ENCODE peak calls at places on chromosomes 13 and 19, in eight cellular contexts. L is heart right ventricle; Y is dorsolateral prefrontal cortex; N is SK-N-SH; R is CD8-positive, alpha-beta T cell; W is fibroblast of lung; I is heart left ventricle; F is HFF-Myc. T is an unnamed sample.

GRCh38 chr13:30173301-30173605 is 134.1 kb downstream of the KATNAL1 start:
- DNase-seq in L (no peak), Y (no peak), N (no peak), R (no peak), W (no peak), I (no peak), F (no peak), T (no peak)

GRCh38 chr19:48881741-48882657 is 9.8 kb downstream of the PPP1R15A start:
- DNase-seq in L (no peak), Y (no peak), N (no peak), R (peak), W (no peak), I (no peak), F (no peak), T (peak)

GRCh38 chr19:43983544-43983911 is 460 bp upstream of the ZNF155 start:
- DNase-seq in L (no peak), Y (no peak), N (no peak), R (no peak), W (no peak), I (no peak), F (no peak), T (no peak)

GRCh38 chr13:106028916-106029315 is 506.5 kb downstream of the EFNB2 start:
- DNase-seq in L (no peak), Y (no peak), N (no peak), R (no peak), W (peak), I (no peak), F (no peak), T (peak)

GRCh38 chr19:6740589-6741348 is 1.3 kb downstream of the TRIP10 start:
- DNase-seq in L (peak), Y (no peak), N (peak), R (peak), W (peak), I (peak), F (no peak), T (peak)

GRCh38 chr19:12952488-12953455 is 4.3 kb downstream of the GADD45GIP1 start:
- DNase-seq in L (no peak), Y (peak), N (peak), R (no peak), W (peak), I (peak), F (no peak), T (peak)

GRCh38 chr13:32284927-32285632 is 30.1 kb downstream of the ZAR1L start:
- DNase-seq in L (no peak), Y (no peak), N (no peak), R (no peak), W (peak), I (peak), F (no peak), T (peak)

GRCh38 chr19:12628040-12629022 is 17.6 kb downstream of the ZNF791 start:
- DNase-seq in L (no peak), Y (no peak), N (no peak), R (no peak), W (peak), I (no peak), F (no peak), T (peak)

GRCh38 chr13:45575146-45575829 is 40.3 kb downstream of the ERICH6B start:
- DNase-seq in L (no peak), Y (no peak), N (no peak), R (no peak), W (no peak), I (no peak), F (no peak), T (peak)

GRCh38 chr13:27622881-27623280 is 1.2 kb downstream of the POLR1D start:
- DNase-seq in L (no peak), Y (no peak), N (no peak), R (no peak), W (no peak), I (no peak), F (no peak), T (no peak)

GRCh38 chr13:79398915-79399314 is 7.1 kb downstream of the RBM26 start:
- DNase-seq in L (no peak), Y (no peak), N (no peak), R (no peak), W (peak), I (no peak), F (no peak), T (peak)

GRCh38 chr19:55620410-55620809 is 4.0 kb downstream of the ZNF784 start:
- DNase-seq in L (no peak), Y (no peak), N (no peak), R (peak), W (no peak), I (no peak), F (no peak), T (no peak)

GRCh38 chr13:98570929-98571372 is 6.0 kb downstream of the STK24 start:
- DNase-seq in L (no peak), Y (no peak), N (no peak), R (peak), W (peak), I (no peak), F (no peak), T (peak)

GRCh38 chr13:112894423-112894672 is 74.7 kb upstream of the MCF2L start:
- DNase-seq in L (no peak), Y (no peak), N (no peak), R (no peak), W (no peak), I (peak), F (no peak), T (no peak)

GRCh38 chr13:101915755-101916107 is 463.3 kb downstream of the ITGBL1 start:
- DNase-seq in L (no peak), Y (no peak), N (no peak), R (no peak), W (no peak), I (no peak), F (no peak), T (no peak)

GRCh38 chr13:110017379-110017778 is 231.0 kb upstream of the IRS2 start:
- DNase-seq in L (no peak), Y (no peak), N (no peak), R (no peak), W (peak), I (no peak), F (peak), T (peak)

GRCh38 chr13:33767140-33767539 is 50.8 kb upstream of the RFC3 start:
- DNase-seq in L (no peak), Y (no peak), N (no peak), R (no peak), W (no peak), I (no peak), F (no peak), T (no peak)

GRCh38 chr19:2391118-2391725 is 31.2 kb downstream of the TMPRSS9 start:
- DNase-seq in L (no peak), Y (peak), N (peak), R (peak), W (peak), I (no peak), F (peak), T (peak)

GRCh38 chr13:87259479-87260083 is 411.6 kb upstream of the SLITRK5 start:
- DNase-seq in L (no peak), Y (no peak), N (peak), R (no peak), W (no peak), I (no peak), F (no peak), T (peak)
- TF ChIP-seq CTCF in L (peak), Y (peak), N (peak), R (no peak), W (peak), I (no peak), F (no peak), T (peak)

GRCh38 chr19:13954185-13954584 is 1.9 kb downstream of the DCAF15 start:
- DNase-seq in L (no peak), Y (no peak), N (no peak), R (no peak), W (no peak), I (no peak), F (no peak), T (no peak)

GRCh38 chr19:13952154-13953020 is at the start of gene DCAF15:
- DNase-seq in L (peak), Y (peak), N (peak), R (peak), W (peak), I (peak), F (peak), T (peak)

GRCh38 chr19:13951043-13951442 is 1.3 kb upstream of the DCAF15 start:
- DNase-seq in L (no peak), Y (no peak), N (no peak), R (no peak), W (no peak), I (no peak), F (no peak), T (no peak)

GRCh38 chr19:13951799-13952153 is 533 bp upstream of the DCAF15 start:
- DNase-seq in L (no peak), Y (no peak), N (no peak), R (no peak), W (no peak), I (no peak), F (no peak), T (no peak)

DNA sequence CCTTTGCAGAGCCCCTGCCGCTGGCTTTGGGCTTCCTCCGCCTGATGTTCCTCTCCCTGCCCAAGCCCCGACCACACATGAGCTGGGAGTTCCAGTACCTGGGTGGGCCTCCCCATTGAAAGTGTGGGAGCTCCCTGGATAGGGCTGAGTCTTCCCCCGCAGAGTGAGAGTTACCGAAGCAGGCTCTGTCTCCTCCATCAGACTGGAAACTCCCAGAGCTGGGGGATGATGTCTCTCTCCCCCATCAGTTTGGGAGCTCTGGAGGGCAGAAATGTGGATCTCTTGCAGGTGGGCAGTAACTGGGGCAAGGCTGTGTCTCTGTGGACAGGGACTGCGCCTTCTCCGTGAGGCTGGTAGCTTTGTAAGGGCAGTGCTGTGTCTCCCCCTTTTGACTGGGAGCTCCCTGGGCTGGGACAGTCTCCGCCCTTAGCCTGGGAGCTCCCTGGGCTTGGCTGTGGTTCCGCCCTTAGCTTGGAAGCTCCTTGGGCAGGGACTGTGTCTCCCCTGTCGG is 767 bp downstream of the DCAF15 start:
- DNase-seq in L (no peak), Y (peak), N (no peak), R (no peak), W (peak), I (peak), F (no peak), T (peak)
- H3K4me3 ChIP-seq in L (peak), Y (peak), N (peak), R (peak), W (peak), I (peak), F (peak), T (peak)

GRCh38 chr19:7868326-7868670 is 5.9 kb downstream of the PRR36 start:
- DNase-seq in L (no peak), Y (no peak), N (no peak), R (peak), W (no peak), I (no peak), F (no peak), T (peak)

GRCh38 chr19:7869910-7870511 is 4.2 kb downstream of the PRR36 start:
- DNase-seq in L (no peak), Y (no peak), N (peak), R (peak), W (no peak), I (peak), F (no peak), T (peak)

GRCh38 chr19:7870571-7871279 is 3.5 kb downstream of the PRR36 start:
- DNase-seq in L (no peak), Y (no peak), N (peak), R (peak), W (peak), I (peak), F (no peak), T (peak)

GRCh38 chr19:7868671-7869452 is 5.3 kb downstream of the PRR36 start:
- DNase-seq in L (peak), Y (no peak), N (peak), R (peak), W (peak), I (peak), F (no peak), T (peak)

GRCh38 chr19:7869453-7869909 is 4.7 kb downstream of the PRR36 start:
- DNase-seq in L (peak), Y (no peak), N (peak), R (peak), W (no peak), I (peak), F (no peak), T (peak)
- TF ChIP-seq CTCF in L (no peak), Y (no peak), N (no peak), R (no peak), W (no peak), I (peak), F (no peak), T (no peak)

GRCh38 chr19:30224689-30225606 is 147.2 kb upstream of the ZNF536 start:
- DNase-seq in L (no peak), Y (peak), N (peak), R (no peak), W (no peak), I (no peak), F (no peak), T (no peak)
- H3K4me3 ChIP-seq in L (no peak), Y (peak), N (peak), R (peak), W (peak), I (peak), F (no peak), T (no peak)

GRCh38 chr13:51590231-51590630 is 6.0 kb downstream of the WDFY2 start:
- DNase-seq in L (no peak), Y (no peak), N (no peak), R (no peak), W (no peak), I (no peak), F (no peak), T (no peak)

GRCh38 chr13:51594432-51594831 is 10.2 kb downstream of the WDFY2 start:
- DNase-seq in L (no peak), Y (no peak), N (no peak), R (no peak), W (no peak), I (no peak), F (no peak), T (no peak)

GRCh38 chr13:51588406-51588949 is 4.2 kb downstream of the WDFY2 start:
- DNase-seq in L (no peak), Y (no peak), N (no peak), R (no peak), W (no peak), I (no peak), F (no peak), T (no peak)

GRCh38 chr13:51589793-51590192 is 5.5 kb downstream of the WDFY2 start:
- DNase-seq in L (no peak), Y (no peak), N (peak), R (no peak), W (no peak), I (no peak), F (no peak), T (no peak)

GRCh38 chr13:51590966-51591627 is 6.8 kb downstream of the WDFY2 start:
- DNase-seq in L (no peak), Y (no peak), N (peak), R (no peak), W (peak), I (no peak), F (peak), T (peak)
- TF ChIP-seq CTCF in L (no peak), Y (no peak), N (peak), R (no peak), W (no peak), I (no peak), F (no peak), T (no peak)

GRCh38 chr19:5578094-5578846 is 10.5 kb upstream of the TINCR start:
- DNase-seq in L (peak), Y (peak), N (peak), R (peak), W (no peak), I (peak), F (peak), T (peak)
- H3K4me3 ChIP-seq in L (no peak), Y (peak), N (no peak), R (no peak), W (peak), I (no peak), F (no peak), T (peak)

GRCh38 chr19:46536391-46536790 is 40.7 kb upstream of the PNMA8B start:
- DNase-seq in L (no peak), Y (no peak), N (no peak), R (no peak), W (no peak), I (no peak), F (no peak), T (no peak)

GRCh38 chr19:46542428-46543230 is 47.0 kb upstream of the PNMA8B start:
- DNase-seq in L (peak), Y (peak), N (peak), R (peak), W (peak), I (peak), F (peak), T (peak)

GRCh38 chr19:46533085-46534081 is 37.7 kb upstream of the PNMA8B start:
- DNase-seq in L (no peak), Y (no peak), N (peak), R (no peak), W (no peak), I (no peak), F (no peak), T (no peak)

GRCh38 chr19:46537136-46538097 is 41.8 kb upstream of the PNMA8B start:
- DNase-seq in L (peak), Y (no peak), N (peak), R (peak), W (peak), I (no peak), F (no peak), T (peak)
- TF ChIP-seq CTCF in L (peak), Y (peak), N (peak), R (peak), W (peak), I (peak), F (peak), T (peak)

DNA sequence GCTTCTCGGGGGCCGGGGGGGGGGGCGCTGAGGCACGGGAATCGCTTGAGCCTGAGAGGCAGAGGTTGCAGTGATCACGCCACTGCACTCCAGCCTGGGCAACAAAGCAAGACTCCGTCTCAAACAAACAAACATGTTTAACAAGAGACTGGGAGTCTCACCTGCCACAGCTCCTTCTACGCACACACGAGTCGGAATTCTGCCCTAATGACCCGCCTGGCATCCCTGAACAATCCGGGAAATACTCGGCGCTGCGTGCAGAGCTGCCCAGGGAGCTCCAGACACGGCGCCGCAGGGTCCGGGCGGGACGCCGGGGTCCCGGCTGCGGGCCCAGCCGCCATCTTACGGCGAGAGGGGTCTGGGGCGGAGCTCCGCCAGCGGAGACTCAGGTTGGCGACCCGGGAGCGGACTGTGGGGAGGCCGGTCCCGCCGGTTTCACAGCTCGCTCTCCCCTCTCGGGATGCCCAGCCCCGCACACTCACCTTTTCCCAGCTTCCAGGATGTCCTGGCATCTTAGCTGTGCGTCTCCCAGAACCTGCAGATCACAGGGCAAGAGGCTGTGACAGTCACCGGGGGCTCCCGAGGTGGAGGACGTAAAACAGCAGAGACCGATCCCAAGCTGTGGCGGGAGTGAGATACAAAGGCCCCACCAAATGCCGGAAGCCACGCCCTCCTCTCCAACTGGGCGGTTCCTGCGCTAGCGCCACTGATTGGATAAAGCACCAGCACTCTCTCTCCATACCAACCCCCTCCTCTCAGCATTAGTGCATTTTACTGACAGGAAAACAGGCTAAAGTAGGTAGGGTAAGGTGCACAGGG is 23.6 kb upstream of the ZNF724 start:
- DNase-seq in L (peak), Y (peak), N (peak), R (peak), W (peak), I (peak), F (peak), T (peak)
- H3K4me3 ChIP-seq in L (peak), Y (peak), N (peak), R (peak), W (peak), I (peak), F (peak), T (peak)

T was measured in epithelial cell of esophagus.